ENCODE peak calls at places on chromosomes 4 and X, in seven cellular contexts. B is Calu3; Y is left ventricle myocardium superior; L is NCI-H2081 treated with DMSO at 0.1 percent for 48 hours; P is activated CD4-positive, alpha-beta T cell treated with anti-CD3 and anti-CD28 coated beads, Interleukin-2, amount 50 U/mL, for 1 hour; E is cardiac muscle cell; O is OCI-LY7. J is an unnamed sample.
A peak's percentile ranks its signal among the peaks of the same experiment; 100 is the strongest.

GRCh38 chrX:70476166-70476933 is 31.7 kb downstream of the DLG3 start:
- DNase-seq in P (no peak), Y (no peak), B (no peak), O (no peak), E (no peak), L (no peak), J (no peak)

GRCh38 chr4:101284546-101284945 is 62.8 kb downstream of the PPP3CA start:
- DNase-seq in P (no peak), Y (no peak), B (no peak), E (peak; percentile 60), O (no peak), L (no peak), J (no peak)

GRCh38 chr4:140359571-140360427 is 13.6 kb upstream of the SCOC start:
- DNase-seq in B (peak; percentile 81), L (peak; percentile 29), P (peak; percentile 76), O (peak; percentile 86), Y (peak; percentile 59), E (peak; percentile 87), J (peak; percentile 90)

GRCh38 chr4:189912170-189912569 is 28.5 kb upstream of the FRG1 start:
- DNase-seq in B (no peak), Y (no peak), O (peak; percentile 35), E (no peak), L (no peak), P (no peak), J (no peak)

GRCh38 chrX:150907474-150907873 is 9.0 kb upstream of the CD99L2 start:
- DNase-seq in E (no peak), P (no peak), L (no peak), O (no peak), B (no peak), Y (peak; percentile 72), J (no peak)

GRCh38 chrX:137479394-137479793 is 86.5 kb upstream of the ZIC3 start:
- DNase-seq in O (no peak), L (no peak), P (no peak), Y (no peak), B (no peak), E (no peak), J (no peak)

GRCh38 chr4:94766856-94767255 is 9.1 kb downstream of the BMPR1B start:
- DNase-seq in E (no peak), B (no peak), O (no peak), L (no peak), P (no peak), Y (no peak), J (no peak)

GRCh38 chr4:7941111-7942018 is 1.7 kb upstream of the AFAP1 start:
- DNase-seq in P (no peak), B (peak; percentile 53), Y (no peak), E (peak; percentile 43), O (no peak), L (no peak), J (no peak)

GRCh38 chrX:47177079-47177478 is 16.6 kb upstream of the UBA1 start:
- DNase-seq in P (no peak), B (no peak), Y (no peak), O (no peak), L (no peak), E (no peak), J (no peak)

GRCh38 chr4:11111876-11112275 is 316.8 kb downstream of the HS3ST1 start:
- DNase-seq in E (no peak), P (no peak), O (no peak), B (no peak), Y (no peak), L (peak; percentile 17), J (no peak)

GRCh38 chr4:7194251-7195137 is 2.2 kb downstream of the SORCS2 start:
- DNase-seq in O (peak; percentile 3), Y (peak; percentile 67), L (no peak), E (peak; percentile 34), B (peak; percentile 55), P (peak; percentile 12), J (no peak)

GRCh38 chr4:30716158-30716557 is 4.0 kb upstream of the PCDH7 start:
- DNase-seq in B (no peak), Y (no peak), L (no peak), E (peak; percentile 50), P (no peak), O (no peak), J (no peak)

GRCh38 chr4:25448379-25449109 is 71.5 kb downstream of the ANAPC4 start:
- DNase-seq in L (no peak), O (no peak), B (no peak), Y (no peak), P (no peak), E (peak; percentile 64), J (no peak)

GRCh38 chrX:84415155-84415554 is 87.1 kb downstream of the HDX start:
- DNase-seq in E (no peak), Y (no peak), P (no peak), B (no peak), O (no peak), L (no peak), J (no peak)

GRCh38 chrX:68876731-68877130 is 47.9 kb downstream of the EFNB1 start:
- DNase-seq in P (no peak), E (no peak), B (no peak), Y (no peak), L (no peak), O (no peak), J (no peak)

GRCh38 chr4:4735136-4735754 is 124.2 kb upstream of the MSX1 start:
- DNase-seq in O (no peak), B (no peak), L (no peak), P (no peak), E (no peak), Y (no peak), J (no peak)

GRCh38 chr4:8740666-8741395 is 130.8 kb downstream of the HMX1 start:
- DNase-seq in L (no peak), Y (no peak), O (no peak), P (no peak), E (no peak), B (no peak), J (no peak)

GRCh38 chr4:114399085-114399484 is 199.5 kb upstream of the UGT8 start:
- DNase-seq in Y (no peak), P (no peak), L (no peak), O (no peak), E (no peak), B (no peak), J (no peak)

GRCh38 chr4:52376107-52376704 is 282.9 kb downstream of the USP46 start:
- DNase-seq in L (no peak), E (peak; percentile 76), O (peak; percentile 48), B (peak; percentile 14), P (no peak), Y (no peak), J (peak; percentile 24)

GRCh38 chr4:119579823-119580222 is 48.8 kb downstream of the PDE5A start:
- DNase-seq in Y (no peak), L (no peak), E (no peak), O (no peak), B (no peak), P (no peak), J (no peak)

GRCh38 chr4:108130955-108131354 is 37.8 kb downstream of the LEF1 start:
- DNase-seq in Y (no peak), P (no peak), O (no peak), L (no peak), E (no peak), B (no peak), J (no peak)

GRCh38 chr4:129747756-129748155 is 651.8 kb downstream of the C4orf33 start:
- DNase-seq in P (no peak), Y (no peak), L (no peak), E (no peak), B (peak; percentile 8), O (no peak), J (no peak)

GRCh38 chr4:26273308-26273980 is 47.4 kb upstream of the RBPJ start:
- DNase-seq in B (no peak), Y (peak; percentile 52), O (no peak), E (no peak), L (no peak), P (no peak), J (no peak)